ENCODE peak calls at places on chromosomes 3 and 15, in six cellular contexts. N is left ventricle myocardium inferior, V is BE2C, I is lung, U is fibroblast of lung, M is lower lobe of right lung. W is an unnamed sample.

GRCh38 chr3:139302084-139302800 is 41.6 kb upstream of the MRPS22 start:
- DNase-seq in N (peak), V (no peak), I (no peak), U (peak), M (no peak), W (no peak)

GRCh38 chr3:23129817-23130216 is 73.3 kb upstream of the UBE2E2 start:
- DNase-seq in N (no peak), V (no peak), I (no peak), U (no peak), M (no peak), W (no peak)

GRCh38 chr3:160400631-160401150 is 1.2 kb downstream of the SMC4 start:
- DNase-seq in N (peak), V (peak), I (peak), U (no peak), M (peak), W (peak)

GRCh38 chr3:60585918-60586317 is 665.3 kb downstream of the FHIT start:
- DNase-seq in N (no peak), V (no peak), I (no peak), U (no peak), M (no peak), W (no peak)

GRCh38 chr3:69791919-69792399 is 52.7 kb downstream of the MITF start:
- DNase-seq in N (no peak), V (no peak), I (no peak), U (peak), M (no peak), W (no peak)

GRCh38 chr3:37676885-37677284 is 184.8 kb upstream of the CTDSPL start:
- DNase-seq in N (no peak), V (no peak), I (no peak), U (no peak), M (no peak), W (no peak)

GRCh38 chr15:23869391-23869790 is 182.3 kb upstream of the NDN start:
- DNase-seq in N (peak), V (peak), I (peak), U (no peak), M (peak), W (no peak)

GRCh38 chr15:50247819-50248650 is 17.5 kb downstream of the HDC start:
- DNase-seq in N (peak), V (peak), I (no peak), U (no peak), M (peak), W (no peak)

GRCh38 chr3:146037697-146038096 is 123.3 kb downstream of the PLOD2 start:
- DNase-seq in N (no peak), V (no peak), I (no peak), U (peak), M (no peak), W (no peak)

GRCh38 chr3:186502942-186503712 is 41.1 kb downstream of the CRYGS start:
- DNase-seq in N (no peak), V (no peak), I (no peak), U (no peak), M (no peak), W (no peak)

GRCh38 chr3:68876112-68876713 is 56.1 kb downstream of the TAFA4 start:
- DNase-seq in N (no peak), V (peak), I (no peak), U (peak), M (no peak), W (no peak)

GRCh38 chr3:140135461-140135860 is 200.5 kb downstream of the CLSTN2 start:
- DNase-seq in N (no peak), V (no peak), I (no peak), U (no peak), M (no peak), W (no peak)

GRCh38 chr15:47726399-47726823 is 9.1 kb downstream of the SEMA6D start:
- DNase-seq in N (no peak), V (no peak), I (no peak), U (no peak), M (no peak), W (no peak)

GRCh38 chr3:15438988-15439387 is 11.6 kb downstream of the EAF1 start:
- DNase-seq in N (no peak), V (no peak), I (no peak), U (peak), M (no peak), W (no peak)

GRCh38 chr3:162368377-162368776 is 871.8 kb downstream of the OTOL1 start:
- DNase-seq in N (no peak), V (no peak), I (no peak), U (peak), M (no peak), W (no peak)

GRCh38 chr3:85726241-85726640 is 767.5 kb downstream of the CADM2 start:
- DNase-seq in N (no peak), V (no peak), I (no peak), U (peak), M (no peak), W (no peak)

GRCh38 chr3:71658131-71658530 is 67.1 kb downstream of the EIF4E3 start:
- DNase-seq in N (peak), V (no peak), I (peak), U (peak), M (peak), W (peak)

GRCh38 chr3:69088033-69088432 is 3.3 kb downstream of the ARL6IP5 start:
- DNase-seq in N (no peak), V (no peak), I (no peak), U (peak), M (no peak), W (no peak)

GRCh38 chr3:187889601-187890404 is 144.5 kb upstream of the BCL6 start:
- DNase-seq in N (no peak), V (no peak), I (peak), U (peak), M (no peak), W (no peak)

GRCh38 chr15:91142097-91142744 is 42.2 kb downstream of the SV2B start:
- DNase-seq in N (no peak), V (no peak), I (no peak), U (no peak), M (no peak), W (no peak)

GRCh38 chr15:51094606-51095569 is at the start of gene TNFAIP8L3:
- DNase-seq in N (peak), V (no peak), I (peak), U (peak), M (no peak), W (peak)

GRCh38 chr3:67082533-67083024 is 84.5 kb downstream of the KBTBD8 start:
- DNase-seq in N (no peak), V (no peak), I (no peak), U (no peak), M (no peak), W (no peak)

GRCh38 chr3:169147246-169148008 is 516.1 kb downstream of the MECOM start:
- DNase-seq in N (peak), V (peak), I (peak), U (peak), M (peak), W (peak)

GRCh38 chr15:63435416-63435815 is 53.8 kb upstream of the CA12 start:
- DNase-seq in N (no peak), V (no peak), I (no peak), U (no peak), M (no peak), W (no peak)

GRCh38 chr3:69058947-69059224 is 6.8 kb upstream of the TMF1 start:
- DNase-seq in N (no peak), V (no peak), I (no peak), U (no peak), M (no peak), W (no peak)

GRCh38 chr15:78714890-78715289 is 73.9 kb upstream of the CHRNB4 start:
- DNase-seq in N (no peak), V (no peak), I (no peak), U (peak), M (no peak), W (no peak)

GRCh38 chr3:31448035-31448881 is 84.5 kb upstream of the STT3B start:
- DNase-seq in N (no peak), V (no peak), I (no peak), U (no peak), M (peak), W (no peak)

GRCh38 chr3:27312044-27312668 is 57.0 kb downstream of the NEK10 start:
- DNase-seq in N (no peak), V (no peak), I (no peak), U (peak), M (no peak), W (no peak)

GRCh38 chr3:20931834-20932233 is 745.8 kb upstream of the SGO1 start:
- DNase-seq in N (no peak), V (no peak), I (no peak), U (no peak), M (no peak), W (no peak)

GRCh38 chr3:14439501-14440167 is 37.2 kb downstream of the SLC6A6 start:
- DNase-seq in N (peak), V (peak), I (peak), U (peak), M (peak), W (peak)

GRCh38 chr3:67683522-67683921 is 29.1 kb upstream of the SUCLG2 start:
- DNase-seq in N (no peak), V (no peak), I (no peak), U (no peak), M (no peak), W (no peak)

GRCh38 chr3:149581681-149582349 is 76.0 kb downstream of the WWTR1 start:
- DNase-seq in N (no peak), V (no peak), I (peak), U (peak), M (no peak), W (no peak)

GRCh38 chr3:101643861-101644613 is 32.9 kb downstream of the ZBTB11 start:
- DNase-seq in N (no peak), V (no peak), I (no peak), U (peak), M (no peak), W (no peak)

GRCh38 chr15:64527263-64527984 is 67.0 kb downstream of the ZNF609 start:
- DNase-seq in N (no peak), V (no peak), I (no peak), U (peak), M (no peak), W (no peak)

GRCh38 chr15:40511472-40512133 is 40.8 kb downstream of the CHST14 start:
- DNase-seq in N (peak), V (peak), I (peak), U (peak), M (peak), W (peak)

GRCh38 chr15:40510201-40510600 is 39.4 kb downstream of the CHST14 start:
- DNase-seq in N (no peak), V (no peak), I (no peak), U (no peak), M (no peak), W (no peak)

GRCh38 chr15:40508216-40508615 is 37.4 kb downstream of the CHST14 start:
- DNase-seq in N (no peak), V (no peak), I (no peak), U (no peak), M (no peak), W (no peak)

GRCh38 chr15:40512440-40512839 is 41.7 kb downstream of the CHST14 start:
- DNase-seq in N (no peak), V (no peak), I (no peak), U (no peak), M (no peak), W (no peak)

DNA sequence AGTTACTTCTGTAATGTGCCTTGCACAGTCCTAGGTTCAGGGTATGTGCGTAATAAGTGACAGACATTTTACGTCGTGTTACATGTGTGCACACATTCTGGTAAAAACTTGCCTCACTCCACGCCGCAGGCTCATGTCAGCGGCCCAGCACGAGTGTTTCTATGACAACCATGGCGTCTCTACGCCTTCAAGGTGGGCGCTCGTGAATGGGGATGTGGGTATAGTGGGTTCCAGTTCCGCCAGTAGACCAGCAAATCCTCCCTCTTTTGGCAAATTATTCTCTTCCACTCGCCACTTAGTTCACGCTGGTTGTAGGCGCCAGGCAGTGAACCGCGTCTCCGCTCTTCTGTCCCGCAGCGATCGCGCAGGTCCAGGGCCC is 40.3 kb downstream of the CHST14 start:
- DNase-seq in N (no peak), V (no peak), I (no peak), U (no peak), M (no peak), W (no peak)
- H3K4me3 ChIP-seq in N (peak), V (peak), I (peak), U (peak), M (peak), W (peak)

GRCh38 chr3:152413244-152413643 is 144.5 kb downstream of the MBNL1 start:
- DNase-seq in N (no peak), V (no peak), I (no peak), U (no peak), M (no peak), W (no peak)
- H3K4me3 ChIP-seq in N (no peak), V (no peak), I (no peak), U (no peak), M (no peak), W (no peak)

DNA sequence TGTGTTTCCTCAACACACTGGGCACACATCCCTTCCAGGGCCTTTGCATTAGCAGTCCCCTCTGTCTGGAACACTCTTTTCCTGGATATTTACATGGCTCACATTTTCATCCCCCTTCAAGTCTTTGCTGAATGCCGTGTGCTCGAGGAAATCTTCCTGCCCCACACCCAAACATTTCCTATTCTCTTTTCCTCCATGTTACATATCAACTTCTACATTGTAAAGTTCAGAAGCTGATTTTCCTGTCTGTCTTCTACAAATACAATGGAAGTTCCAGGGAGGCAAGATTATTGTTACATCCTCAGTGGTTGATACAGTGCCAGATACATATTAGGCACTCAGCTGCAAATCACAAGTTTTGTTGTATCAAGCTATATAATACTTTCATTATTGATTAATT is 4.1 kb downstream of the ACAD11 start:
- DNase-seq in N (no peak), V (no peak), I (no peak), U (no peak), M (no peak), W (no peak)
- H3K4me3 ChIP-seq in N (no peak), V (no peak), I (no peak), U (no peak), M (no peak), W (no peak)

GRCh38 chr3:5185093-5185673 is 2.3 kb upstream of the EDEM1 start:
- DNase-seq in N (no peak), V (no peak), I (no peak), U (no peak), M (no peak), W (no peak)

GRCh38 chr3:5187920-5188418 is 462 bp downstream of the EDEM1 start:
- DNase-seq in N (peak), V (peak), I (no peak), U (peak), M (peak), W (peak)

GRCh38 chr3:5187152-5187919 is at the start of gene EDEM1:
- DNase-seq in N (peak), V (peak), I (peak), U (peak), M (peak), W (peak)

GRCh38 chr3:5186854-5187151 is 704 bp upstream of the EDEM1 start:
- DNase-seq in N (no peak), V (no peak), I (no peak), U (peak), M (no peak), W (no peak)

DNA sequence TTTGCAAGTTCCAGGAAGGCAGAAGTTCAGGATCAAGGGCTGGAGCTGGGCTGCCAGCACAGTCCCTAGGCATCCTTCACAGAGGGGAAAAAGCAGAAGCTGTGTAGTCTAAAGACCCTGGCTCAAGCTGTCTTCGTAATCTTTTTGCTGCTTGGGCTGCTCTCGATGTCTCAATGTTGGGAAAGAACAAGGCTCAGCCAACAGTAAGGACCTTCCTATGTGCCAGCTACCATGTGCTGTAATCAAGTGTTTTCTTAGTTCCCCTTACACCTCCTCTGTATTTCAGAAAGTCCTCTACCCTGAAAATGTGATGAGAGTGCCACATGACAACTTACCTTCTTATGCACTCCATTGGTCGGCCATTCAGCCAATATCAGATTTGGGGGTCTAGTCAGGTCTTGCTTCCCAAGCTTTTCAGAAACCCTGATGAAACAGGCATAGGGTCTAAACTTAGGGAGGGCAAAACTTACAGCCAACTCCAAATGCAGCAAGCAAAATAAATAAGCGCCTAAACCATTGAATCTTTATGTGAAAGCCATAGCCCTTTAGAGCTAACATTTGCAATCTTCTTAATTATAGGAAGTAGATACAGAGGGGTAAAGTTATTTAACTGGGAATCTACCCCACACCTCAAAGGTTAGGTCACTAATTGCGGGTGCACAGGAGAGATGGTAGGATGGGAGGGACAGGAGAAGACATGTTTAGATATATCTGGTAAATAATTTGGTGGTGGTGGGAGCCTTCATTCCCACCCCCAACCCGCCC is 1.2 kb upstream of the EDEM1 start:
- DNase-seq in N (no peak), V (no peak), I (no peak), U (no peak), M (no peak), W (no peak)
- H3K4me3 ChIP-seq in N (peak), V (peak), I (no peak), U (peak), M (peak), W (peak)

GRCh38 chr3:172512363-172512762 is 10.9 kb downstream of the TNFSF10 start:
- DNase-seq in N (peak), V (no peak), I (peak), U (no peak), M (peak), W (peak)
- H3K4me3 ChIP-seq in N (no peak), V (no peak), I (no peak), U (no peak), M (no peak), W (no peak)

GRCh38 chr3:59386165-59386564 is 336.3 kb upstream of the CFAP20DC start:
- DNase-seq in N (no peak), V (no peak), I (no peak), U (no peak), M (no peak), W (no peak)
- H3K4me3 ChIP-seq in N (no peak), V (no peak), I (no peak), U (no peak), M (no peak), W (no peak)

W was measured in aorta.